ENCODE peak calls at places on chromosome 22, in four cellular contexts. U is sigmoid colon, B is hepatic stellate cell, R is heart left ventricle. I is an unnamed sample.
A peak's percentile ranks its signal among the peaks of the same experiment; 100 is the strongest.

GRCh38 chr22:37416806-37417205 is 10.5 kb downstream of the ELFN2 start:
- DNase-seq in U (no peak), B (no peak), R (no peak), I (peak; percentile 67)

GRCh38 chr22:36362077-36362476 is 25.7 kb downstream of the MYH9 start:
- DNase-seq in U (no peak), B (no peak), R (no peak), I (no peak)

GRCh38 chr22:49712195-49712791 is 115.4 kb downstream of the BRD1 start:
- DNase-seq in U (no peak), B (no peak), R (no peak), I (no peak)

GRCh38 chr22:17501679-17502285 is 61.5 kb upstream of the SLC25A18 start:
- DNase-seq in U (no peak), B (peak; percentile 56), R (peak; percentile 26), I (no peak)

GRCh38 chr22:47850644-47851151 is 1088.2 kb downstream of the TBC1D22A start:
- DNase-seq in U (no peak), B (no peak), R (no peak), I (no peak)

GRCh38 chr22:37777122-37777687 is 30.5 kb upstream of the GCAT start:
- DNase-seq in U (peak; percentile 83), B (peak; percentile 84), R (peak; percentile 46), I (no peak)

GRCh38 chr22:48315415-48316244 is 1512.0 kb downstream of the BRD1 start:
- DNase-seq in U (peak; percentile 62), B (no peak), R (no peak), I (peak; percentile 31)

GRCh38 chr22:43860126-43860525 is 2.2 kb downstream of the SULT4A1 start:
- DNase-seq in U (peak; percentile 42), B (no peak), R (no peak), I (no peak)

I was measured in Right ventricle myocardium inferior.